ENCODE peak calls at places on chromosomes 6 and 20, in five cellular contexts. H, A, U, O and R are unnamed samples.

GRCh38 chr6:27582928-27583725 is 110.2 kb upstream of the ZNF184 start:
- DNase-seq in H (peak; percentile 55), A (no peak), U (no peak), O (no peak), R (peak; percentile 65)

GRCh38 chr6:89613790-89614189 is 24.8 kb downstream of the LYRM2 start:
- DNase-seq in H (no peak), A (no peak), U (no peak), O (no peak), R (no peak)

GRCh38 chr6:167734662-167735497 is 91.8 kb upstream of the AFDN start:
- DNase-seq in H (no peak), A (no peak), U (no peak), O (no peak), R (no peak)

GRCh38 chr20:1130849-1131248 is 12.4 kb downstream of the PSMF1 start:
- DNase-seq in H (no peak), A (no peak), U (no peak), O (no peak), R (no peak)

GRCh38 chr6:42939810-42940167 is 10.5 kb downstream of the CNPY3 start:
- DNase-seq in H (no peak), A (no peak), U (no peak), O (no peak), R (no peak)

GRCh38 chr6:170135461-170135820 is 155.4 kb downstream of the DLL1 start:
- DNase-seq in H (no peak), A (no peak), U (no peak), O (no peak), R (no peak)

GRCh38 chr6:167555836-167556235 is 230.9 kb downstream of the TTLL2 start:
- DNase-seq in H (no peak), A (no peak), U (no peak), O (no peak), R (no peak)

GRCh38 chr6:147507162-147508072 is 1.1 kb upstream of the SAMD5 start:
- DNase-seq in H (peak; percentile 42), A (no peak), U (no peak), O (no peak), R (no peak)

GRCh38 chr6:149476789-149477455 is 7.9 kb downstream of the ZC3H12D start:
- DNase-seq in H (no peak), A (no peak), U (no peak), O (no peak), R (no peak)

GRCh38 chr20:2524435-2525272 is 11.7 kb upstream of the TMC2 start:
- DNase-seq in H (peak; percentile 87), A (peak; percentile 49), U (peak; percentile 77), O (peak; percentile 25), R (peak; percentile 77)

GRCh38 chr6:38554700-38555413 is 84.9 kb downstream of the BTBD9 start:
- DNase-seq in H (no peak), A (no peak), U (no peak), O (no peak), R (no peak)

GRCh38 chr6:129235167-129236072 is 352.5 kb downstream of the LAMA2 start:
- DNase-seq in H (no peak), A (no peak), U (no peak), O (no peak), R (no peak)

GRCh38 chr20:59938696-59939051 is 1.4 kb downstream of the PPP1R3D start:
- DNase-seq in H (no peak), A (no peak), U (no peak), O (no peak), R (no peak)

GRCh38 chr6:113732384-113732966 is 124.7 kb upstream of the MARCKS start:
- DNase-seq in H (peak; percentile 40), A (no peak), U (no peak), O (no peak), R (peak; percentile 24)

GRCh38 chr20:10653593-10654288 is 20.1 kb downstream of the JAG1 start:
- DNase-seq in H (no peak), A (no peak), U (no peak), O (peak; percentile 50), R (no peak)

GRCh38 chr6:27476090-27476489 is 3.2 kb upstream of the ZNF184 start:
- DNase-seq in H (no peak), A (no peak), U (no peak), O (no peak), R (no peak)

GRCh38 chr6:83536034-83536646 is 23.8 kb downstream of the PRSS35 start:
- DNase-seq in H (no peak), A (no peak), U (no peak), O (peak; percentile 8), R (peak; percentile 29)

GRCh38 chr6:5135783-5136376 is 50.7 kb downstream of the PPP1R3G start:
- DNase-seq in H (peak; percentile 53), A (no peak), U (no peak), O (no peak), R (peak; percentile 48)

GRCh38 chr20:51667002-51667408 is 101.2 kb downstream of the ATP9A start:
- DNase-seq in H (no peak), A (no peak), U (no peak), O (no peak), R (no peak)

GRCh38 chr6:27177454-27178000 is 70.0 kb upstream of the PRSS16 start:
- DNase-seq in H (peak; percentile 72), A (no peak), U (peak; percentile 50), O (no peak), R (peak; percentile 65)

GRCh38 chr6:53603381-53604121 is 58.6 kb upstream of the GCLC start:
- DNase-seq in H (no peak), A (no peak), U (no peak), O (no peak), R (no peak)

GRCh38 chr6:90611543-90611864 is 24.6 kb upstream of the MAP3K7 start:
- DNase-seq in H (no peak), A (no peak), U (no peak), O (no peak), R (no peak)

GRCh38 chr6:80969439-80969838 is 783.0 kb downstream of the TENT5A start:
- DNase-seq in H (no peak), A (no peak), U (no peak), O (no peak), R (no peak)

GRCh38 chr6:169451065-169451840 is 197.6 kb upstream of the THBS2 start:
- DNase-seq in H (no peak), A (no peak), U (no peak), O (no peak), R (no peak)

GRCh38 chr6:142820336-142821016 is 124.5 kb downstream of the HIVEP2 start:
- DNase-seq in H (no peak), A (no peak), U (no peak), O (no peak), R (no peak)

GRCh38 chr6:167571550-167571949 is 246.7 kb downstream of the TTLL2 start:
- DNase-seq in H (no peak), A (no peak), U (no peak), O (no peak), R (no peak)

GRCh38 chr20:32437391-32438074 is 79.4 kb downstream of the ASXL1 start:
- DNase-seq in H (peak; percentile 47), A (no peak), U (no peak), O (no peak), R (peak; percentile 77)

GRCh38 chr6:87152528-87152950 is 2.8 kb upstream of the ZNF292 start:
- DNase-seq in H (no peak), A (no peak), U (no peak), O (no peak), R (no peak)

GRCh38 chr20:63055575-63056235 is 48.9 kb upstream of the BHLHE23 start:
- DNase-seq in H (no peak), A (no peak), U (no peak), O (no peak), R (no peak)

GRCh38 chr6:142323377-142323776 is 21.6 kb downstream of the ADGRG6 start:
- DNase-seq in H (no peak), A (no peak), U (no peak), O (no peak), R (peak; percentile 96)

GRCh38 chr20:19654906-19655305 is 103.2 kb upstream of the RIN2 start:
- DNase-seq in H (no peak), A (no peak), U (no peak), O (no peak), R (no peak)

GRCh38 chr20:19661717-19662637 is 96.1 kb upstream of the RIN2 start:
- DNase-seq in H (peak; percentile 65), A (peak; percentile 34), U (peak; percentile 39), O (no peak), R (peak; percentile 62)

GRCh38 chr20:19659468-19659867 is 98.6 kb upstream of the RIN2 start:
- DNase-seq in H (no peak), A (no peak), U (no peak), O (no peak), R (no peak)

GRCh38 chr20:19660808-19661378 is 97.2 kb upstream of the RIN2 start:
- DNase-seq in H (no peak), A (no peak), U (no peak), O (no peak), R (peak; percentile 56)

GRCh38 chr20:19658137-19658536 is 99.9 kb upstream of the RIN2 start:
- DNase-seq in H (no peak), A (no peak), U (no peak), O (peak; percentile 48), R (no peak)
- TF ChIP-seq TAF1 in H (no peak), A (no peak), U (no peak), O (no peak), R (peak; percentile 1)

DNA sequence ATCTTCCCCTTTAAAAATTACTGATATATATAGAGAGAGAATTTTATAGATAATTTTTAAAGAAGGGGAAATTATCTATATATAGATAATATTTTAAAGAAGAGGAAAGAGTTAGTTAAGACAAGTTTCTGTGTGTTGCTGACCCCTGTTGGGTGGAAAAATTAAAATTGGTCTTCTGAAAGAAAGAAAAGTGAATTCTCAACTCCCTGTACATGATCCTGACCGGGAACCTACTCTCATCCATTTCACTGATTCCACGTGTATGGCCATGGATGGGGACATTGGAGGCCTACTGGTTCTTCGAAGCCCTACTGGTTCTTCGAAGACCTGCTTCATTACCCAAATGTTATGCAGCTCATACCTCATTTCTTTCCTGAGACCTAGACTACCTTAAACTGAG is 53.0 kb upstream of the TCF21 start:
- DNase-seq in H (no peak), A (no peak), U (no peak), O (no peak), R (no peak)
- TF ChIP-seq TAF1 in H (no peak), A (no peak), U (no peak), O (no peak), R (no peak)

GRCh38 chr20:46011631-46012482 is 3.1 kb downstream of the MMP9 start:
- DNase-seq in H (peak; percentile 59), A (peak; percentile 92), U (no peak), O (no peak), R (peak; percentile 46)

GRCh38 chr20:46010491-46011405 is 2.0 kb downstream of the MMP9 start:
- DNase-seq in H (peak; percentile 75), A (no peak), U (no peak), O (no peak), R (no peak)

GRCh38 chr20:46014517-46015396 is 6.0 kb downstream of the MMP9 start:
- DNase-seq in H (no peak), A (no peak), U (no peak), O (no peak), R (peak; percentile 82)

GRCh38 chr20:46012926-46013825 is 4.5 kb downstream of the MMP9 start:
- DNase-seq in H (peak; percentile 46), A (no peak), U (no peak), O (no peak), R (no peak)

GRCh38 chr20:46013826-46014516 is 5.3 kb downstream of the MMP9 start:
- DNase-seq in H (peak; percentile 84), A (no peak), U (peak; percentile 88), O (no peak), R (peak; percentile 47)
- TF ChIP-seq TAF1 in H (no peak), A (no peak), U (no peak), O (no peak), R (no peak)

GRCh38 chr6:110635096-110635495 is 158.7 kb upstream of the SLC22A16 start:
- DNase-seq in H (no peak), A (no peak), U (no peak), O (no peak), R (no peak)
- TF ChIP-seq TAF1 in H (no peak), A (no peak), U (no peak), O (no peak), R (no peak)